ENCODE peak calls at places on chromosomes 16 and 17, in six cellular contexts. Z, M, N, U, D and I are unnamed samples.

GRCh38 chr16:75576384-75576811 is 10.2 kb downstream of the GABARAPL2 start:
- DNase-seq in D (no peak), U (no peak), M (no peak), N (no peak), Z (no peak), I (no peak)

GRCh38 chr16:47058295-47059086 is 85.0 kb upstream of the DNAJA2 start:
- DNase-seq in N (no peak), D (no peak), Z (peak; percentile 10), M (no peak), U (peak; percentile 80), I (no peak)

GRCh38 chr17:29090746-29091395 is 47.9 kb downstream of the PIPOX start:
- DNase-seq in N (no peak), D (no peak), U (no peak), M (no peak), Z (no peak), I (no peak)

GRCh38 chr16:4601317-4602186 is 13.1 kb downstream of the UBALD1 start:
- DNase-seq in M (no peak), D (no peak), N (no peak), U (no peak), Z (no peak), I (no peak)

GRCh38 chr17:17831208-17832039 is 5.4 kb downstream of the SREBF1 start:
- DNase-seq in U (no peak), D (no peak), Z (no peak), N (no peak), M (no peak), I (no peak)

GRCh38 chr16:69351309-69352027 is at the start of gene TMED6:
- DNase-seq in Z (no peak), D (no peak), N (no peak), U (peak; percentile 87), M (no peak), I (no peak)

GRCh38 chr16:20704281-20704680 is 6.8 kb upstream of the ACSM1 start:
- DNase-seq in N (no peak), D (no peak), U (no peak), M (no peak), Z (no peak), I (no peak)

GRCh38 chr17:69944406-69944805 is 130.6 kb upstream of the KCNJ16 start:
- DNase-seq in U (no peak), M (no peak), N (no peak), D (no peak), Z (no peak), I (no peak)

GRCh38 chr17:69179227-69179952 is 37.7 kb upstream of the ABCA6 start:
- DNase-seq in D (peak; percentile 30), N (peak; percentile 8), U (no peak), Z (peak; percentile 41), M (no peak), I (no peak)

GRCh38 chr16:23420011-23420410 is 33.0 kb downstream of the COG7 start:
- DNase-seq in U (no peak), N (no peak), D (no peak), M (no peak), Z (no peak), I (no peak)

GRCh38 chr17:47279062-47279801 is 25.6 kb downstream of the ITGB3 start:
- DNase-seq in D (peak; percentile 97), N (peak; percentile 49), U (no peak), M (no peak), Z (peak; percentile 99), I (no peak)

GRCh38 chr16:80824623-80825364 is 20.4 kb upstream of the CDYL2 start:
- DNase-seq in D (peak; percentile 81), N (peak; percentile 81), M (no peak), Z (peak; percentile 71), U (peak; percentile 29), I (peak; percentile 8)

GRCh38 chr17:3660311-3660891 is 8.0 kb downstream of the TAX1BP3 start:
- DNase-seq in M (no peak), D (no peak), N (no peak), U (no peak), Z (no peak), I (no peak)

GRCh38 chr17:50363217-50364060 is 9.5 kb downstream of the MRPL27 start:
- DNase-seq in N (peak; percentile 97), Z (peak; percentile 54), U (no peak), D (peak; percentile 45), M (no peak), I (peak; percentile 65)

GRCh38 chr16:84595052-84595481 is 22.8 kb downstream of the COTL1 start:
- DNase-seq in U (peak; percentile 63), N (no peak), Z (no peak), D (peak; percentile 52), M (no peak), I (no peak)

GRCh38 chr17:82094931-82095776 is 2.9 kb downstream of the FASN start:
- DNase-seq in M (peak; percentile 77), U (no peak), Z (no peak), D (no peak), N (no peak), I (no peak)

GRCh38 chr16:67719778-67720144 is 645 bp upstream of the GFOD2 start:
- DNase-seq in M (no peak), U (peak; percentile 52), N (peak; percentile 45), D (peak; percentile 48), Z (peak; percentile 52), I (peak; percentile 9)

GRCh38 chr17:21375757-21376584 is at the start of gene KCNJ12:
- DNase-seq in U (no peak), N (peak; percentile 82), D (peak; percentile 9), M (peak; percentile 74), Z (no peak), I (peak; percentile 33)

DNA sequence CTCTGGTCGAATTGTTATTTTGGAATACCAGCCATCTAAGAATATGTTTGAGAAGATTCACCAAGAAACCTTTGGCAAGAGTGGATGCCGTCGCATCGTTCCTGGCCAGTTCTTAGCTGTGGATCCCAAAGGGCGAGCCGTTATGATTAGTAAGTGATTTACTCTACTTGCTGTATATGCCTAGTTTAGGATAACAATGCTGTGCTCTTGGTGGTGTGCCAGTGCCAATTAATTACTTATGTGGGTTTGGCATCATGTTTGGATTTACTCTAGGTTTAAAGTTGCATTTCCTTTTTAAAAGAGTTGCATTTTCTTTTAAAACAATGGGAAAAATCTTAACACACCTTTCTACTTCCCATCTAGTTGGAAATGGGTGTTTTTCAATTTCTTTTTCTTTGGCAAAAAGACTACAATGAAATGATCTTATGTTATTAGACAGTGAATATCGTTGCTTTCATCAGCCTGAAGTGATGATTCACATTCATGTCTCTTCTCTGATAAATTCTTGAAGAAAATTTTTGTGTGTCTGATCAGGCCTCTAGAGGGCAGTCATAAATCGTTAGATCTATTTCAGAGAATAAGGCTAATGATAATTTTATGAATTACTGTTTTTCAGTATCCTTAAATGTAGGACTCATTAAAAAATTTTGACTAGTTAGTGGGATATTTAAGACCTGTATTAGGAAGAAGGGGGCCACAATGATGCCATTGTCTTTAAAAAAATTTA is 5.6 kb downstream of the SF3B3 start:
- DNase-seq in M (no peak), D (peak; percentile 79), N (peak; percentile 46), Z (peak; percentile 79), U (no peak), I (no peak)
- TF ChIP-seq CTCF in M (peak; percentile 21), D (peak; percentile 61), N (peak; percentile 63), Z (peak; percentile 55), U (peak; percentile 40), I (peak; percentile 70)

GRCh38 chr17:44205962-44206824 is 6.5 kb upstream of the ATXN7L3 start:
- DNase-seq in N (peak; percentile 49), Z (no peak), D (no peak), M (no peak), U (no peak), I (no peak)
- TF ChIP-seq CTCF in N (peak; percentile 37), Z (peak; percentile 19), D (peak; percentile 22), M (no peak), U (no peak), I (peak; percentile 22)

DNA sequence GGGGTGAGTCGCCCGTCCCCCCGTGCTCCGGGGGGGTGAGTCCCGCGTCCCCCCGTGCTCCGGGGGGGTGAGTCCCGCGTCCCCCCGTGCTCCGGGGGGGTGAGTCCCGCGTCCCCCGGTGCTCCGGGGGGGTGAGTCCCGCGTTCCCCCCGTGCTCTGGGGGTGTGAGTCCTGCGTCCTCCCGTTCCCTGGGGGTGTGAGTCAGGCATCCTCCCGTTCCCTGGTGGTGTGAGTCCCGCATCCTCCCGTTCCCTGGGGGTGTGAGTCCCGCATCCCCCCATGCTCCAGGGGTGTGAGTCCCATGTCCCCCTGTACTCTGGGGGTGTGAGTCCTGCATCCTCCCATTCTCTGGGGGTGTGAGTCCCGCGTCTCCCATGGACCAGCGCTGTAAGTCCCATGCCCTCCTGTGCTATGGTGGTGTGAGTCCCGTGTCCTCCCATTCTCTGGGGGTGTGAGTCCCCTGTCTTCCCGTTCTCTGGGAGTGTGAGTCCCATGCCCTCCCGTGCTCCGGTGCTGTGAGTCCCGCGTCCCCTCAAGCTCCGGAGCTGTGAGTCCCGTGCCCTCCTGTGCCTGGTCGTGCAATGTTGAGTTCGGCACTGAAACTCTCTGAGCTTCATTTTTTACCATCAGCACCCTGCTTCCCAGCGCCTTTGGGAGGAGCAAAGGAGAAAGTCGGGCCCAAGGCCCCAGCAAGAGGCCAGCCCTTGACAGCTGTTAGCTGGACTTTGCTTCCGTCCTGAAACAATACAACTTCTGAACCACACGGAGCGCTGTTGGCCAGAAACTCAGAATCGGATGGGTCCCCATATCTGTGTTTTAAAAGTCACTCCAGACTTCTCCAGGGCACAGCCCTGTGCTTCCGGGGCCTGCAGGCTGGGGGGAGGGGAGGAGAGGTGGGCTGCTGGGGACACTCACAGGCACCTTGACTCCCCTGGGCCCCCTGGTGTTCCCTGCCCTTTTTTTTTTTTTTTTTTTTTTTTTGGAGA is 11.5 kb upstream of the ZC3H18 start:
- DNase-seq in M (no peak), N (peak; percentile 85), D (peak; percentile 74), U (peak; percentile 85), Z (peak; percentile 71), I (no peak)
- TF ChIP-seq CTCF in M (peak; percentile 46), N (peak; percentile 57), D (peak; percentile 63), U (no peak), Z (peak; percentile 51), I (peak; percentile 64)

GRCh38 chr17:74859439-74860228 is at the start of gene GRIN2C:
- DNase-seq in U (no peak), D (no peak), M (no peak), Z (no peak), N (no peak), I (peak; percentile 29)

GRCh38 chr17:74860999-74861553 is 1.4 kb upstream of the GRIN2C start:
- DNase-seq in M (peak; percentile 80), U (no peak), D (no peak), Z (no peak), N (peak; percentile 37), I (no peak)

GRCh38 chr17:74856113-74856512 is 3.6 kb downstream of the GRIN2C start:
- DNase-seq in M (no peak), D (no peak), Z (no peak), U (no peak), N (no peak), I (no peak)

GRCh38 chr17:74860229-74860998 is 729 bp upstream of the GRIN2C start:
- DNase-seq in Z (no peak), M (no peak), U (no peak), D (no peak), N (peak; percentile 52), I (no peak)

DNA sequence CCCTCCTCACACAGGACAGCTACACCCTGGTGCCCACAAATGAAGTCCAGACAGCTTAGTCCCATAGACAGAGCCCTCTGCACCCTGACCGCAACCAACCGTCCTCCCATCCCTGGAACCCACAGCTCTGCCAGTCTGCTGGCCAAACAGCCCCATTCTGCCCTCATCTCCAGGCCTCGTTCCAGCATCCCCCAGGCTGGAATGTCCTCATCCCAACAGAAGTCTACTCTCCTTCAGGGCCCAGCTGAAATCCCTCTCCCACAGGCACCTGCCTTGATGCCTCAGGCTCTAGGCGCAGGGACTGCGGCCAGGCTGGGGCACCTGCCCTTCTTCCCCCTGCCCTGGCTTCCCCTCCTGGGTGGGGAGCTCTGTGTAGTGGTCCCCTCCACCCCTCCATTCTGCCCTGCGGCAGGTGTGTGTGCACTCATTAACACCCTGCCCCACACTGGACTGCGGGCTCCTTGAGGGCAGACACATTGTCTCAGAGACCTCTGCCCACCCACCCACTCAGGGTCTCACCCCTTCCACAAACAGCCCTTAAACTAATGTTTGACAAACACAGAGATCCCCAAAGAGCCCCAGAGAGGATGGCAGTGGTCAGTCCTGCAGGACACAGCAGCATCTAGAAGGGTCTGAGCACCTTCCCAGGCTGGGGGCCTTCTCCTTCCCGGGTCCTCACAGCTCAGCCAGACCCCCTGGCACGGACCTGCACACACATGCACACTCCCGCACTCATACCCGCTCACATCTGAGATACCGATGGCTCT is 830 bp downstream of the GRIN2C start:
- DNase-seq in M (no peak), D (no peak), N (no peak), U (no peak), Z (no peak), I (no peak)
- TF ChIP-seq CTCF in M (no peak), D (no peak), N (no peak), U (no peak), Z (no peak), I (no peak)